ENCODE peak calls at places on chromosomes 4 and X, in four cellular contexts. U, A, B and M are unnamed samples.

GRCh38 chrX:149648932-149649331 is 17.3 kb upstream of the TMEM185A start:
- DNase-seq in U (no peak), A (no peak), B (no peak), M (no peak)

GRCh38 chr4:119266153-119266552 is 53.6 kb downstream of the USP53 start:
- DNase-seq in U (no peak), A (no peak), B (no peak), M (no peak)

GRCh38 chr4:86174496-86174895 is 185.4 kb downstream of the MAPK10 start:
- DNase-seq in U (no peak), A (no peak), B (no peak), M (no peak)

GRCh38 chrX:69128573-69128972 is 36.7 kb downstream of the PJA1 start:
- DNase-seq in U (no peak), A (no peak), B (no peak), M (no peak)

GRCh38 chr4:41548305-41548704 is 10.3 kb downstream of the LIMCH1 start:
- DNase-seq in U (no peak), A (no peak), B (no peak), M (no peak)

GRCh38 chrX:51931761-51932160 is 38.3 kb downstream of the MAGED1 start:
- DNase-seq in U (no peak), A (no peak), B (no peak), M (no peak)

GRCh38 chrX:133958997-133959688 is 26.3 kb downstream of the GPC3 start:
- DNase-seq in U (no peak), A (no peak), B (no peak), M (no peak)

GRCh38 chr4:130336585-130337217 is 1240.7 kb downstream of the C4orf33 start:
- DNase-seq in U (peak; percentile 26), A (peak; percentile 2), B (no peak), M (no peak)

GRCh38 chr4:6813725-6814124 is 31.2 kb downstream of the KIAA0232 start:
- DNase-seq in U (no peak), A (no peak), B (no peak), M (no peak)

GRCh38 chr4:81142744-81143143 is 72.3 kb downstream of the PRKG2 start:
- DNase-seq in U (no peak), A (no peak), B (no peak), M (no peak)

GRCh38 chr4:10403633-10404445 is 53.4 kb downstream of the ZNF518B start:
- DNase-seq in U (peak; percentile 31), A (peak; percentile 29), B (peak; percentile 33), M (peak; percentile 10)

GRCh38 chr4:8608714-8609391 is 16.3 kb downstream of the CPZ start:
- DNase-seq in U (no peak), A (no peak), B (no peak), M (no peak)

GRCh38 chrX:17488036-17488435 is 113.0 kb downstream of the NHS start:
- DNase-seq in U (no peak), A (no peak), B (no peak), M (no peak)

GRCh38 chrX:110415440-110416167 is 57.0 kb downstream of the RTL9 start:
- DNase-seq in U (no peak), A (no peak), B (no peak), M (no peak)

GRCh38 chr4:96776922-96777510 is 937.1 kb downstream of the PDHA2 start:
- DNase-seq in U (no peak), A (no peak), B (no peak), M (no peak)

GRCh38 chrX:94662665-94663064 is 988.7 kb downstream of the FAM133A start:
- DNase-seq in U (no peak), A (no peak), B (no peak), M (no peak)

GRCh38 chr4:182890202-182890601 is 27.0 kb downstream of the DCTD start:
- DNase-seq in U (no peak), A (no peak), B (no peak), M (no peak)

GRCh38 chr4:183370786-183371185 is 48.6 kb upstream of the CLDN24 start:
- DNase-seq in U (no peak), A (no peak), B (no peak), M (no peak)

GRCh38 chr4:109432676-109433075 is 939 bp upstream of the SEC24B start:
- DNase-seq in U (no peak), A (no peak), B (no peak), M (no peak)

GRCh38 chr4:1795304-1796195 is 2.5 kb downstream of the FGFR3 start:
- DNase-seq in U (no peak), A (peak; percentile 88), B (peak; percentile 81), M (no peak)

GRCh38 chr4:15420642-15421041 is 7.2 kb upstream of the C1QTNF7 start:
- DNase-seq in U (no peak), A (no peak), B (no peak), M (no peak)

GRCh38 chr4:18022572-18023039 is 1.1 kb upstream of the LCORL start:
- DNase-seq in U (no peak), A (no peak), B (no peak), M (no peak)

GRCh38 chr4:153527690-153528089 is 61.5 kb downstream of the TMEM131L start:
- DNase-seq in U (no peak), A (no peak), B (no peak), M (no peak)

GRCh38 chr4:119632216-119632615 is 3.6 kb upstream of the PDE5A start:
- DNase-seq in U (no peak), A (no peak), B (no peak), M (no peak)

GRCh38 chr4:137611998-137612700 is 79.9 kb upstream of the PCDH18 start:
- DNase-seq in U (no peak), A (no peak), B (no peak), M (no peak)

GRCh38 chr4:124711469-124712416 is 789 bp downstream of the ANKRD50 start:
- DNase-seq in U (peak; percentile 41), A (peak; percentile 41), B (peak; percentile 65), M (no peak)

GRCh38 chr4:124710253-124710849 is 2.2 kb downstream of the ANKRD50 start:
- DNase-seq in U (no peak), A (no peak), B (no peak), M (no peak)

GRCh38 chr4:124713213-124713592 is 671 bp upstream of the ANKRD50 start:
- DNase-seq in U (peak; percentile 79), A (peak; percentile 80), B (peak; percentile 68), M (no peak)

GRCh38 chr4:124710911-124711310 is 1.6 kb downstream of the ANKRD50 start:
- DNase-seq in U (no peak), A (no peak), B (no peak), M (no peak)

GRCh38 chr4:124712417-124713212 is at the start of gene ANKRD50:
- DNase-seq in U (peak; percentile 81), A (peak; percentile 74), B (peak; percentile 89), M (no peak)
- TF ChIP-seq REST in U (no peak), A (no peak), B (no peak), M (no peak)

GRCh38 chrX:49260221-49260985 is 4.1 kb downstream of the FOXP3 start:
- DNase-seq in U (no peak), A (no peak), B (peak; percentile 11), M (no peak)
- H3K4me1 ChIP-seq in U (no peaks in the 10 kb centered on the region), A (peaks cover 11% of the 10 kb centered on the region), B (peaks cover 9% of the 10 kb centered on the region), M (no peaks in the 10 kb centered on the region)

GRCh38 chr4:11701978-11702377 is 273.3 kb upstream of the HS3ST1 start:
- DNase-seq in U (no peak), A (no peak), B (no peak), M (no peak)

GRCh38 chr4:11698033-11698432 is 269.3 kb upstream of the HS3ST1 start:
- DNase-seq in U (no peak), A (no peak), B (no peak), M (no peak)

GRCh38 chr4:11698846-11699590 is 270.3 kb upstream of the HS3ST1 start:
- DNase-seq in U (peak; percentile 95), A (no peak), B (no peak), M (no peak)

GRCh38 chr4:11702886-11703555 is 274.3 kb upstream of the HS3ST1 start:
- DNase-seq in U (no peak), A (no peak), B (no peak), M (no peak)

GRCh38 chr4:11700751-11701226 is 272.1 kb upstream of the HS3ST1 start:
- DNase-seq in U (peak; percentile 48), A (no peak), B (no peak), M (no peak)
- TF ChIP-seq TCF7L2 in U (no peak), A (no peak), B (no peak), M (no peak)

DNA sequence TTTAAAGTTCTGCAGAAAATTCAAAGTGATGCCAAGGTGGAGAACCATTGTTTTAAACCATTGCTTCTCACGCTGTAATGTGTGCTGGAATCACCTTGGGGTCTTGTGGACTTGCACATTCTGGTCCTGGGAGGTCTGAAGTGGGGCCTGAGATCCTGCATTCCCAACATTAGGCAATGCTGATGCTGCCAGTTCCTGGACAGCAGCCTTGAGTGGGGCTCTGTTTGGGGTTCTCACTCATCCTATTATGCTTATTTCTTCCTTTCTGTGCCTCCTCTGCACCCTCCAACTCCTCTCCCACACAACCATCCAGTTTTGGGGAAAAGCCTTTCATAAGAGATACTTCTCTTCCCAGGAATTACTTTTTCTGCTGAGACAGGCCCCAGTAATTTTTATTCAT is 44.2 kb upstream of the RASSF6 start:
- DNase-seq in U (no peak), A (no peak), B (no peak), M (no peak)
- TF ChIP-seq REST in U (no peak), A (no peak), B (no peak), M (no peak)

GRCh38 chrX:129957241-129958099 is 25.0 kb upstream of the BCORL1 start:
- DNase-seq in U (peak; percentile 15), A (no peak), B (peak; percentile 80), M (no peak)

GRCh38 chrX:129956145-129956544 is 26.3 kb upstream of the BCORL1 start:
- DNase-seq in U (no peak), A (no peak), B (no peak), M (no peak)

GRCh38 chrX:129954804-129955203 is 27.6 kb upstream of the BCORL1 start:
- DNase-seq in U (no peak), A (no peak), B (no peak), M (no peak)

GRCh38 chrX:129956765-129957164 is 25.7 kb upstream of the BCORL1 start:
- DNase-seq in U (no peak), A (no peak), B (no peak), M (no peak)

DNA sequence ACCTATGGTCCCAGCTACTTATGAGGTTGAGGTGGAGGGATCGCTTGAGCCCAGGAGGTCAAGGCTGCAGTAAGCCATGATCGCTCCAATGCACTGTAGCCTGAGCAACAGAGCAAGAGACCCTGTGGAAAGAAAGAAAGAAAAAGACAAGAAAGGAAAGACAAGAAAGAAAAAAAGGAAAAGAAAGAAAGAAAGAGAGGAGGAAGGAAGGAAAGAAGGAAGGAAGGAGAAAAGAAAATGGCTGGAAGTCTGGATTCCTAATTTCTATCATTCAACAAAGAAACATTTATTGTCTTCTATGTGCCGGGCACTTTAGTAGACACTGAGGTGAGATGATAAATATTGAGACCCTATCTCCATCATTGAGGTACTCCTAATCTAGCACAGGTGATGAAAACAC is 26.8 kb upstream of the BCORL1 start:
- DNase-seq in U (no peak), A (no peak), B (no peak), M (no peak)
- H3K4me1 ChIP-seq in U (peaks cover 2% of the 10 kb centered on the region), A (peaks cover 13% of the 10 kb centered on the region), B (peaks cover 44% of the 10 kb centered on the region), M (peaks cover 40% of the 10 kb centered on the region)

DNA sequence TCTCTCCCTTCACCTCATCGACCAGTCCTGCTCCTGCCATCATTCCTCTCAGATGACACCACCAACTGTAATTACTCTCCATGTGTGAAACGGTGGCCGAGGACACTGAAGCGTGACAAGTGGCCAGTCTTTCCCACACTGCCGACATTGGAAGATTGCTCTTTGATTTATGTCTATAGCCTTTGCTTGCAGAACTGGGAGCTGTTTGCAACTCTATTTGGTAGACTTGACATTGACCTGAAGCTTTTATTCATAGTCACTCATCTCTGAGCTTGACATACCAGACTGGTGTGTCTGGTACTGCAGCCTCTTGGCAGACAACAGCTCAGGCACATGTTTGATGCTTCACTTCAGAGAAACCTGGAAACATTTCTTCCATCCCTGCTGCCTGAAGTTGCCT is 121.8 kb upstream of the GALNT7 start:
- DNase-seq in U (no peak), A (no peak), B (no peak), M (no peak)
- TF ChIP-seq TCF7L2 in U (no peak), A (no peak), B (no peak), M (no peak)